ENCODE peak calls at places on chromosomes 7 and 10, in six cellular contexts. One of them, this sample, is unnamed.

GRCh38 chr10:35961501-35961900 is 319.4 kb upstream of the FZD8 start:
- DNase-seq in stimulated activated CD4-positive, alpha-beta T cell treated with anti-CD3 and anti-CD28 coated beads, Interleukin-12 subunit alpha, Interleukin-12 subunit beta, amount 100 ng/mL, for 24 hours: no peak
- DNase-seq in Karpas-422: no peak
- DNase-seq in naive thymus-derived CD8-positive, alpha-beta T cell: no peak
- DNase-seq in T-helper 22 cell: no peak
- DNase-seq in activated naive CD8-positive, alpha-beta T cell treated with anti-CD3 and anti-CD28 coated beads, Interleukin-2, amount 10 ng/mL, durations not matched to agents 7 days and 5 days: no peak
- DNase-seq in this sample: no peak

GRCh38 chr7:69597278-69598076 is 798 bp upstream of the AUTS2 start:
- DNase-seq in Karpas-422: peak; percentile 48
- DNase-seq in activated naive CD8-positive, alpha-beta T cell treated with anti-CD3 and anti-CD28 coated beads, Interleukin-2, amount 10 ng/mL, durations not matched to agents 7 days and 5 days: peak; percentile 31
- DNase-seq in stimulated activated CD4-positive, alpha-beta T cell treated with anti-CD3 and anti-CD28 coated beads, Interleukin-12 subunit alpha, Interleukin-12 subunit beta, amount 100 ng/mL, for 24 hours: no peak
- DNase-seq in T-helper 22 cell: no peak
- DNase-seq in naive thymus-derived CD8-positive, alpha-beta T cell: peak; percentile 14
- DNase-seq in this sample: no peak

GRCh38 chr7:27106906-27107250 is 4.4 kb upstream of the HOXA2 start:
- DNase-seq in naive thymus-derived CD8-positive, alpha-beta T cell: no peak
- DNase-seq in T-helper 22 cell: no peak
- DNase-seq in stimulated activated CD4-positive, alpha-beta T cell treated with anti-CD3 and anti-CD28 coated beads, Interleukin-12 subunit alpha, Interleukin-12 subunit beta, amount 100 ng/mL, for 24 hours: no peak
- DNase-seq in Karpas-422: no peak
- DNase-seq in activated naive CD8-positive, alpha-beta T cell treated with anti-CD3 and anti-CD28 coated beads, Interleukin-2, amount 10 ng/mL, durations not matched to agents 7 days and 5 days: no peak
- DNase-seq in this sample: no peak

GRCh38 chr7:47299496-47299895 is 282.4 kb downstream of the TNS3 start:
- DNase-seq in stimulated activated CD4-positive, alpha-beta T cell treated with anti-CD3 and anti-CD28 coated beads, Interleukin-12 subunit alpha, Interleukin-12 subunit beta, amount 100 ng/mL, for 24 hours: no peak
- DNase-seq in naive thymus-derived CD8-positive, alpha-beta T cell: no peak
- DNase-seq in activated naive CD8-positive, alpha-beta T cell treated with anti-CD3 and anti-CD28 coated beads, Interleukin-2, amount 10 ng/mL, durations not matched to agents 7 days and 5 days: no peak
- DNase-seq in T-helper 22 cell: no peak
- DNase-seq in Karpas-422: no peak
- DNase-seq in this sample: no peak

GRCh38 chr7:22810843-22811242 is 11.8 kb downstream of the TOMM7 start:
- DNase-seq in Karpas-422: no peak
- DNase-seq in activated naive CD8-positive, alpha-beta T cell treated with anti-CD3 and anti-CD28 coated beads, Interleukin-2, amount 10 ng/mL, durations not matched to agents 7 days and 5 days: no peak
- DNase-seq in naive thymus-derived CD8-positive, alpha-beta T cell: no peak
- DNase-seq in stimulated activated CD4-positive, alpha-beta T cell treated with anti-CD3 and anti-CD28 coated beads, Interleukin-12 subunit alpha, Interleukin-12 subunit beta, amount 100 ng/mL, for 24 hours: no peak
- DNase-seq in T-helper 22 cell: no peak
- DNase-seq in this sample: no peak

GRCh38 chr10:20446794-20447193 is 450.3 kb downstream of the NEBL start:
- DNase-seq in T-helper 22 cell: no peak
- DNase-seq in Karpas-422: no peak
- DNase-seq in stimulated activated CD4-positive, alpha-beta T cell treated with anti-CD3 and anti-CD28 coated beads, Interleukin-12 subunit alpha, Interleukin-12 subunit beta, amount 100 ng/mL, for 24 hours: no peak
- DNase-seq in naive thymus-derived CD8-positive, alpha-beta T cell: no peak
- DNase-seq in activated naive CD8-positive, alpha-beta T cell treated with anti-CD3 and anti-CD28 coated beads, Interleukin-2, amount 10 ng/mL, durations not matched to agents 7 days and 5 days: no peak
- DNase-seq in this sample: no peak

GRCh38 chr10:61960396-61961120 is 59.1 kb downstream of the ARID5B start:
- DNase-seq in activated naive CD8-positive, alpha-beta T cell treated with anti-CD3 and anti-CD28 coated beads, Interleukin-2, amount 10 ng/mL, durations not matched to agents 7 days and 5 days: no peak
- DNase-seq in T-helper 22 cell: no peak
- DNase-seq in Karpas-422: no peak
- DNase-seq in stimulated activated CD4-positive, alpha-beta T cell treated with anti-CD3 and anti-CD28 coated beads, Interleukin-12 subunit alpha, Interleukin-12 subunit beta, amount 100 ng/mL, for 24 hours: no peak
- DNase-seq in naive thymus-derived CD8-positive, alpha-beta T cell: no peak
- DNase-seq in this sample: no peak

GRCh38 chr10:113958631-113959382 is 84.9 kb upstream of the ADRB1 start:
- DNase-seq in activated naive CD8-positive, alpha-beta T cell treated with anti-CD3 and anti-CD28 coated beads, Interleukin-2, amount 10 ng/mL, durations not matched to agents 7 days and 5 days: no peak
- DNase-seq in T-helper 22 cell: no peak
- DNase-seq in naive thymus-derived CD8-positive, alpha-beta T cell: no peak
- DNase-seq in stimulated activated CD4-positive, alpha-beta T cell treated with anti-CD3 and anti-CD28 coated beads, Interleukin-12 subunit alpha, Interleukin-12 subunit beta, amount 100 ng/mL, for 24 hours: no peak
- DNase-seq in Karpas-422: no peak
- DNase-seq in this sample: no peak

GRCh38 chr10:44759122-44759521 is 152.0 kb upstream of the TMEM72 start:
- DNase-seq in naive thymus-derived CD8-positive, alpha-beta T cell: no peak
- DNase-seq in T-helper 22 cell: no peak
- DNase-seq in Karpas-422: peak; percentile 32
- DNase-seq in stimulated activated CD4-positive, alpha-beta T cell treated with anti-CD3 and anti-CD28 coated beads, Interleukin-12 subunit alpha, Interleukin-12 subunit beta, amount 100 ng/mL, for 24 hours: no peak
- DNase-seq in activated naive CD8-positive, alpha-beta T cell treated with anti-CD3 and anti-CD28 coated beads, Interleukin-2, amount 10 ng/mL, durations not matched to agents 7 days and 5 days: no peak
- DNase-seq in this sample: no peak

GRCh38 chr7:22121702-22122474 is 176.2 kb upstream of the CDCA7L start:
- DNase-seq in activated naive CD8-positive, alpha-beta T cell treated with anti-CD3 and anti-CD28 coated beads, Interleukin-2, amount 10 ng/mL, durations not matched to agents 7 days and 5 days: no peak
- DNase-seq in stimulated activated CD4-positive, alpha-beta T cell treated with anti-CD3 and anti-CD28 coated beads, Interleukin-12 subunit alpha, Interleukin-12 subunit beta, amount 100 ng/mL, for 24 hours: no peak
- DNase-seq in T-helper 22 cell: no peak
- DNase-seq in Karpas-422: no peak
- DNase-seq in naive thymus-derived CD8-positive, alpha-beta T cell: no peak
- DNase-seq in this sample: no peak

GRCh38 chr7:148700693-148701092 is 2.0 kb downstream of the CUL1 start:
- DNase-seq in stimulated activated CD4-positive, alpha-beta T cell treated with anti-CD3 and anti-CD28 coated beads, Interleukin-12 subunit alpha, Interleukin-12 subunit beta, amount 100 ng/mL, for 24 hours: peak; percentile 58
- DNase-seq in naive thymus-derived CD8-positive, alpha-beta T cell: no peak
- DNase-seq in Karpas-422: peak; percentile 72
- DNase-seq in activated naive CD8-positive, alpha-beta T cell treated with anti-CD3 and anti-CD28 coated beads, Interleukin-2, amount 10 ng/mL, durations not matched to agents 7 days and 5 days: no peak
- DNase-seq in T-helper 22 cell: peak; percentile 30
- DNase-seq in this sample: peak; percentile 5

GRCh38 chr10:79059859-79060379 is 8.8 kb upstream of the ZMIZ1 start:
- DNase-seq in activated naive CD8-positive, alpha-beta T cell treated with anti-CD3 and anti-CD28 coated beads, Interleukin-2, amount 10 ng/mL, durations not matched to agents 7 days and 5 days: no peak
- DNase-seq in T-helper 22 cell: no peak
- DNase-seq in Karpas-422: no peak
- DNase-seq in naive thymus-derived CD8-positive, alpha-beta T cell: no peak
- DNase-seq in stimulated activated CD4-positive, alpha-beta T cell treated with anti-CD3 and anti-CD28 coated beads, Interleukin-12 subunit alpha, Interleukin-12 subunit beta, amount 100 ng/mL, for 24 hours: no peak
- DNase-seq in this sample: no peak

GRCh38 chr7:153061913-153062528 is 302.5 kb downstream of the ACTR3B start:
- DNase-seq in activated naive CD8-positive, alpha-beta T cell treated with anti-CD3 and anti-CD28 coated beads, Interleukin-2, amount 10 ng/mL, durations not matched to agents 7 days and 5 days: peak; percentile 34
- DNase-seq in Karpas-422: peak; percentile 67
- DNase-seq in naive thymus-derived CD8-positive, alpha-beta T cell: no peak
- DNase-seq in T-helper 22 cell: no peak
- DNase-seq in stimulated activated CD4-positive, alpha-beta T cell treated with anti-CD3 and anti-CD28 coated beads, Interleukin-12 subunit alpha, Interleukin-12 subunit beta, amount 100 ng/mL, for 24 hours: no peak
- DNase-seq in this sample: no peak

GRCh38 chr7:26451997-26452396 is 160.3 kb downstream of the SNX10 start:
- DNase-seq in activated naive CD8-positive, alpha-beta T cell treated with anti-CD3 and anti-CD28 coated beads, Interleukin-2, amount 10 ng/mL, durations not matched to agents 7 days and 5 days: no peak
- DNase-seq in Karpas-422: no peak
- DNase-seq in stimulated activated CD4-positive, alpha-beta T cell treated with anti-CD3 and anti-CD28 coated beads, Interleukin-12 subunit alpha, Interleukin-12 subunit beta, amount 100 ng/mL, for 24 hours: no peak
- DNase-seq in naive thymus-derived CD8-positive, alpha-beta T cell: no peak
- DNase-seq in T-helper 22 cell: no peak
- DNase-seq in this sample: no peak

GRCh38 chr10:77965294-77965693 is 38.7 kb upstream of the DLG5 start:
- DNase-seq in naive thymus-derived CD8-positive, alpha-beta T cell: no peak
- DNase-seq in stimulated activated CD4-positive, alpha-beta T cell treated with anti-CD3 and anti-CD28 coated beads, Interleukin-12 subunit alpha, Interleukin-12 subunit beta, amount 100 ng/mL, for 24 hours: no peak
- DNase-seq in activated naive CD8-positive, alpha-beta T cell treated with anti-CD3 and anti-CD28 coated beads, Interleukin-2, amount 10 ng/mL, durations not matched to agents 7 days and 5 days: no peak
- DNase-seq in T-helper 22 cell: no peak
- DNase-seq in Karpas-422: no peak
- DNase-seq in this sample: no peak

GRCh38 chr10:1525354-1526162 is 211.8 kb downstream of the ADARB2 start:
- DNase-seq in activated naive CD8-positive, alpha-beta T cell treated with anti-CD3 and anti-CD28 coated beads, Interleukin-2, amount 10 ng/mL, durations not matched to agents 7 days and 5 days: no peak
- DNase-seq in stimulated activated CD4-positive, alpha-beta T cell treated with anti-CD3 and anti-CD28 coated beads, Interleukin-12 subunit alpha, Interleukin-12 subunit beta, amount 100 ng/mL, for 24 hours: no peak
- DNase-seq in naive thymus-derived CD8-positive, alpha-beta T cell: no peak
- DNase-seq in T-helper 22 cell: no peak
- DNase-seq in Karpas-422: no peak
- DNase-seq in this sample: no peak

GRCh38 chr7:138842111-138842510 is 44.1 kb upstream of the ATP6V0A4 start:
- DNase-seq in Karpas-422: no peak
- DNase-seq in activated naive CD8-positive, alpha-beta T cell treated with anti-CD3 and anti-CD28 coated beads, Interleukin-2, amount 10 ng/mL, durations not matched to agents 7 days and 5 days: no peak
- DNase-seq in naive thymus-derived CD8-positive, alpha-beta T cell: no peak
- DNase-seq in stimulated activated CD4-positive, alpha-beta T cell treated with anti-CD3 and anti-CD28 coated beads, Interleukin-12 subunit alpha, Interleukin-12 subunit beta, amount 100 ng/mL, for 24 hours: no peak
- DNase-seq in T-helper 22 cell: no peak
- DNase-seq in this sample: no peak

GRCh38 chr10:132272767-132273090 is 35.0 kb downstream of the STK32C start:
- DNase-seq in activated naive CD8-positive, alpha-beta T cell treated with anti-CD3 and anti-CD28 coated beads, Interleukin-2, amount 10 ng/mL, durations not matched to agents 7 days and 5 days: no peak
- DNase-seq in Karpas-422: no peak
- DNase-seq in T-helper 22 cell: no peak
- DNase-seq in naive thymus-derived CD8-positive, alpha-beta T cell: no peak
- DNase-seq in stimulated activated CD4-positive, alpha-beta T cell treated with anti-CD3 and anti-CD28 coated beads, Interleukin-12 subunit alpha, Interleukin-12 subunit beta, amount 100 ng/mL, for 24 hours: no peak
- DNase-seq in this sample: no peak

GRCh38 chr10:104450954-104451353 is 97.3 kb downstream of the CFAP58 start:
- DNase-seq in stimulated activated CD4-positive, alpha-beta T cell treated with anti-CD3 and anti-CD28 coated beads, Interleukin-12 subunit alpha, Interleukin-12 subunit beta, amount 100 ng/mL, for 24 hours: no peak
- DNase-seq in activated naive CD8-positive, alpha-beta T cell treated with anti-CD3 and anti-CD28 coated beads, Interleukin-2, amount 10 ng/mL, durations not matched to agents 7 days and 5 days: no peak
- DNase-seq in naive thymus-derived CD8-positive, alpha-beta T cell: no peak
- DNase-seq in T-helper 22 cell: no peak
- DNase-seq in Karpas-422: no peak
- DNase-seq in this sample: no peak

GRCh38 chr10:98795467-98795866 is 348.7 kb upstream of the HPS1 start:
- DNase-seq in activated naive CD8-positive, alpha-beta T cell treated with anti-CD3 and anti-CD28 coated beads, Interleukin-2, amount 10 ng/mL, durations not matched to agents 7 days and 5 days: no peak
- DNase-seq in naive thymus-derived CD8-positive, alpha-beta T cell: no peak
- DNase-seq in Karpas-422: no peak
- DNase-seq in stimulated activated CD4-positive, alpha-beta T cell treated with anti-CD3 and anti-CD28 coated beads, Interleukin-12 subunit alpha, Interleukin-12 subunit beta, amount 100 ng/mL, for 24 hours: no peak
- DNase-seq in T-helper 22 cell: no peak
- DNase-seq in this sample: no peak

GRCh38 chr10:42975558-42976352 is 101.1 kb upstream of the RET start:
- DNase-seq in stimulated activated CD4-positive, alpha-beta T cell treated with anti-CD3 and anti-CD28 coated beads, Interleukin-12 subunit alpha, Interleukin-12 subunit beta, amount 100 ng/mL, for 24 hours: no peak
- DNase-seq in naive thymus-derived CD8-positive, alpha-beta T cell: no peak
- DNase-seq in T-helper 22 cell: no peak
- DNase-seq in Karpas-422: peak; percentile 62
- DNase-seq in activated naive CD8-positive, alpha-beta T cell treated with anti-CD3 and anti-CD28 coated beads, Interleukin-2, amount 10 ng/mL, durations not matched to agents 7 days and 5 days: peak; percentile 20
- DNase-seq in this sample: no peak

GRCh38 chr7:157618091-157618726 is 281.4 kb downstream of the DNAJB6 start:
- DNase-seq in Karpas-422: no peak
- DNase-seq in naive thymus-derived CD8-positive, alpha-beta T cell: no peak
- DNase-seq in T-helper 22 cell: no peak
- DNase-seq in activated naive CD8-positive, alpha-beta T cell treated with anti-CD3 and anti-CD28 coated beads, Interleukin-2, amount 10 ng/mL, durations not matched to agents 7 days and 5 days: peak; percentile 11
- DNase-seq in stimulated activated CD4-positive, alpha-beta T cell treated with anti-CD3 and anti-CD28 coated beads, Interleukin-12 subunit alpha, Interleukin-12 subunit beta, amount 100 ng/mL, for 24 hours: no peak
- DNase-seq in this sample: no peak

GRCh38 chr7:144391823-144392255 is 11.7 kb downstream of the NOBOX start:
- DNase-seq in stimulated activated CD4-positive, alpha-beta T cell treated with anti-CD3 and anti-CD28 coated beads, Interleukin-12 subunit alpha, Interleukin-12 subunit beta, amount 100 ng/mL, for 24 hours: no peak
- DNase-seq in activated naive CD8-positive, alpha-beta T cell treated with anti-CD3 and anti-CD28 coated beads, Interleukin-2, amount 10 ng/mL, durations not matched to agents 7 days and 5 days: no peak
- DNase-seq in Karpas-422: peak; percentile 83
- DNase-seq in naive thymus-derived CD8-positive, alpha-beta T cell: no peak
- DNase-seq in T-helper 22 cell: no peak
- DNase-seq in this sample: no peak

GRCh38 chr10:34780818-34781380 is 34.2 kb downstream of the PARD3 start:
- DNase-seq in T-helper 22 cell: no peak
- DNase-seq in naive thymus-derived CD8-positive, alpha-beta T cell: peak; percentile 1
- DNase-seq in activated naive CD8-positive, alpha-beta T cell treated with anti-CD3 and anti-CD28 coated beads, Interleukin-2, amount 10 ng/mL, durations not matched to agents 7 days and 5 days: no peak
- DNase-seq in Karpas-422: peak; percentile 61
- DNase-seq in stimulated activated CD4-positive, alpha-beta T cell treated with anti-CD3 and anti-CD28 coated beads, Interleukin-12 subunit alpha, Interleukin-12 subunit beta, amount 100 ng/mL, for 24 hours: no peak
- DNase-seq in this sample: no peak

GRCh38 chr10:19845963-19846362 is 29.7 kb downstream of the PLXDC2 start:
- DNase-seq in naive thymus-derived CD8-positive, alpha-beta T cell: no peak
- DNase-seq in activated naive CD8-positive, alpha-beta T cell treated with anti-CD3 and anti-CD28 coated beads, Interleukin-2, amount 10 ng/mL, durations not matched to agents 7 days and 5 days: no peak
- DNase-seq in stimulated activated CD4-positive, alpha-beta T cell treated with anti-CD3 and anti-CD28 coated beads, Interleukin-12 subunit alpha, Interleukin-12 subunit beta, amount 100 ng/mL, for 24 hours: no peak
- DNase-seq in T-helper 22 cell: no peak
- DNase-seq in Karpas-422: no peak
- DNase-seq in this sample: no peak

GRCh38 chr10:23391817-23392216 is 47.1 kb upstream of the OTUD1 start:
- DNase-seq in stimulated activated CD4-positive, alpha-beta T cell treated with anti-CD3 and anti-CD28 coated beads, Interleukin-12 subunit alpha, Interleukin-12 subunit beta, amount 100 ng/mL, for 24 hours: peak; percentile 10
- DNase-seq in Karpas-422: no peak
- DNase-seq in T-helper 22 cell: no peak
- DNase-seq in activated naive CD8-positive, alpha-beta T cell treated with anti-CD3 and anti-CD28 coated beads, Interleukin-2, amount 10 ng/mL, durations not matched to agents 7 days and 5 days: no peak
- DNase-seq in naive thymus-derived CD8-positive, alpha-beta T cell: no peak
- DNase-seq in this sample: no peak

GRCh38 chr7:128076831-128077271 is 45.6 kb upstream of the LRRC4 start:
- DNase-seq in activated naive CD8-positive, alpha-beta T cell treated with anti-CD3 and anti-CD28 coated beads, Interleukin-2, amount 10 ng/mL, durations not matched to agents 7 days and 5 days: no peak
- DNase-seq in T-helper 22 cell: no peak
- DNase-seq in naive thymus-derived CD8-positive, alpha-beta T cell: no peak
- DNase-seq in Karpas-422: no peak
- DNase-seq in stimulated activated CD4-positive, alpha-beta T cell treated with anti-CD3 and anti-CD28 coated beads, Interleukin-12 subunit alpha, Interleukin-12 subunit beta, amount 100 ng/mL, for 24 hours: no peak
- DNase-seq in this sample: no peak

GRCh38 chr7:120185940-120186682 is 86.9 kb upstream of the KCND2 start:
- DNase-seq in Karpas-422: no peak
- DNase-seq in activated naive CD8-positive, alpha-beta T cell treated with anti-CD3 and anti-CD28 coated beads, Interleukin-2, amount 10 ng/mL, durations not matched to agents 7 days and 5 days: no peak
- DNase-seq in T-helper 22 cell: no peak
- DNase-seq in stimulated activated CD4-positive, alpha-beta T cell treated with anti-CD3 and anti-CD28 coated beads, Interleukin-12 subunit alpha, Interleukin-12 subunit beta, amount 100 ng/mL, for 24 hours: no peak
- DNase-seq in naive thymus-derived CD8-positive, alpha-beta T cell: no peak
- DNase-seq in this sample: no peak